ENCODE peak calls at places on chromosomes 12 and 14, in seven cellular contexts. One of them, this sample, is unnamed.

GRCh38 chr12:53214687-53215455 is 7.8 kb upstream of the ITGB7 start:
- DNase-seq in tibial artery: peak; percentile 70
- DNase-seq in AG10803: no peak
- DNase-seq in adipocyte: no peak
- DNase-seq in epithelial cell of esophagus: no peak
- DNase-seq in NT2/D1: no peak
- DNase-seq in vagina: no peak
- DNase-seq in this sample: no peak

GRCh38 chr14:91429385-91429784 is 11.8 kb upstream of the CCDC88C start:
- DNase-seq in adipocyte: no peak
- DNase-seq in epithelial cell of esophagus: no peak
- DNase-seq in vagina: no peak
- DNase-seq in NT2/D1: no peak
- DNase-seq in tibial artery: no peak
- DNase-seq in AG10803: no peak
- DNase-seq in this sample: no peak

GRCh38 chr14:72513994-72514659 is 379.8 kb downstream of the DPF3 start:
- DNase-seq in AG10803: peak; percentile 58
- DNase-seq in tibial artery: no peak
- DNase-seq in NT2/D1: peak; percentile 15
- DNase-seq in vagina: peak; percentile 58
- DNase-seq in adipocyte: peak; percentile 87
- DNase-seq in epithelial cell of esophagus: peak; percentile 48
- DNase-seq in this sample: peak; percentile 50

GRCh38 chr14:22071001-22071400 is 397.4 kb upstream of the OR4E1 start:
- DNase-seq in epithelial cell of esophagus: no peak
- DNase-seq in adipocyte: no peak
- DNase-seq in AG10803: no peak
- DNase-seq in tibial artery: no peak
- DNase-seq in NT2/D1: no peak
- DNase-seq in vagina: no peak
- DNase-seq in this sample: no peak

GRCh38 chr14:52888159-52888558 is 62.7 kb downstream of the FERMT2 start:
- DNase-seq in epithelial cell of esophagus: no peak
- DNase-seq in vagina: no peak
- DNase-seq in tibial artery: no peak
- DNase-seq in adipocyte: no peak
- DNase-seq in NT2/D1: no peak
- DNase-seq in AG10803: no peak
- DNase-seq in this sample: no peak

GRCh38 chr14:21711360-21711961 is 37.8 kb upstream of the OR4E1 start:
- DNase-seq in AG10803: peak; percentile 40
- DNase-seq in tibial artery: no peak
- DNase-seq in epithelial cell of esophagus: peak; percentile 60
- DNase-seq in vagina: no peak
- DNase-seq in adipocyte: peak; percentile 69
- DNase-seq in NT2/D1: peak; percentile 6
- DNase-seq in this sample: peak; percentile 56

GRCh38 chr12:113128802-113129663 is 6.5 kb downstream of the RASAL1 start:
- DNase-seq in vagina: no peak
- DNase-seq in adipocyte: no peak
- DNase-seq in epithelial cell of esophagus: no peak
- DNase-seq in tibial artery: no peak
- DNase-seq in AG10803: no peak
- DNase-seq in NT2/D1: no peak
- DNase-seq in this sample: no peak

GRCh38 chr12:53727310-53728041 is at the start of gene CALCOCO1:
- DNase-seq in vagina: peak; percentile 98
- DNase-seq in NT2/D1: peak; percentile 98
- DNase-seq in epithelial cell of esophagus: peak; percentile 99
- DNase-seq in tibial artery: peak; percentile 99
- DNase-seq in adipocyte: peak; percentile 99
- DNase-seq in AG10803: peak; percentile 96
- DNase-seq in this sample: peak; percentile 99

GRCh38 chr14:86052868-86053267 is 522.9 kb downstream of the FLRT2 start:
- DNase-seq in epithelial cell of esophagus: no peak
- DNase-seq in tibial artery: no peak
- DNase-seq in NT2/D1: no peak
- DNase-seq in AG10803: no peak
- DNase-seq in adipocyte: no peak
- DNase-seq in vagina: no peak
- DNase-seq in this sample: no peak

GRCh38 chr12:39224971-39225370 is 217.9 kb downstream of the KIF21A start:
- DNase-seq in epithelial cell of esophagus: peak; percentile 11
- DNase-seq in vagina: no peak
- DNase-seq in adipocyte: no peak
- DNase-seq in tibial artery: no peak
- DNase-seq in NT2/D1: no peak
- DNase-seq in AG10803: no peak
- DNase-seq in this sample: no peak

GRCh38 chr14:103594265-103594664 is 31.5 kb downstream of the COA8 start:
- DNase-seq in tibial artery: no peak
- DNase-seq in NT2/D1: peak; percentile 49
- DNase-seq in AG10803: peak; percentile 63
- DNase-seq in vagina: no peak
- DNase-seq in epithelial cell of esophagus: peak; percentile 84
- DNase-seq in adipocyte: peak; percentile 67
- DNase-seq in this sample: peak; percentile 88

GRCh38 chr12:52527121-52527800 is 7.1 kb upstream of the KRT5 start:
- DNase-seq in vagina: peak; percentile 80
- DNase-seq in epithelial cell of esophagus: no peak
- DNase-seq in AG10803: no peak
- DNase-seq in tibial artery: peak; percentile 31
- DNase-seq in adipocyte: no peak
- DNase-seq in NT2/D1: no peak
- DNase-seq in this sample: no peak

GRCh38 chr14:31876741-31877140 is 200.4 kb upstream of the ARHGAP5 start:
- DNase-seq in adipocyte: no peak
- DNase-seq in NT2/D1: no peak
- DNase-seq in epithelial cell of esophagus: no peak
- DNase-seq in vagina: no peak
- DNase-seq in AG10803: no peak
- DNase-seq in tibial artery: no peak
- DNase-seq in this sample: no peak

GRCh38 chr14:85934123-85934885 is 404.4 kb downstream of the FLRT2 start:
- DNase-seq in AG10803: peak; percentile 4
- DNase-seq in adipocyte: peak; percentile 1
- DNase-seq in vagina: no peak
- DNase-seq in tibial artery: no peak
- DNase-seq in NT2/D1: no peak
- DNase-seq in epithelial cell of esophagus: peak; percentile 2
- DNase-seq in this sample: no peak

GRCh38 chr14:50928002-50928635 is 16.2 kb downstream of the PYGL start:
- DNase-seq in vagina: no peak
- DNase-seq in adipocyte: peak; percentile 83
- DNase-seq in epithelial cell of esophagus: no peak
- DNase-seq in NT2/D1: no peak
- DNase-seq in tibial artery: no peak
- DNase-seq in AG10803: peak; percentile 81
- DNase-seq in this sample: peak; percentile 36

GRCh38 chr14:44339256-44339655 is 167.8 kb downstream of the FSCB start:
- DNase-seq in tibial artery: no peak
- DNase-seq in epithelial cell of esophagus: peak; percentile 23
- DNase-seq in adipocyte: no peak
- DNase-seq in NT2/D1: no peak
- DNase-seq in AG10803: no peak
- DNase-seq in vagina: no peak
- DNase-seq in this sample: no peak

GRCh38 chr12:132550014-132550802 is 60.2 kb downstream of the LRCOL1 start:
- DNase-seq in epithelial cell of esophagus: no peak
- DNase-seq in adipocyte: no peak
- DNase-seq in NT2/D1: no peak
- DNase-seq in AG10803: no peak
- DNase-seq in vagina: no peak
- DNase-seq in tibial artery: no peak
- DNase-seq in this sample: peak; percentile 19

GRCh38 chr12:13094349-13094748 is 9.1 kb downstream of the GSG1 start:
- DNase-seq in vagina: no peak
- DNase-seq in adipocyte: peak; percentile 73
- DNase-seq in tibial artery: no peak
- DNase-seq in epithelial cell of esophagus: peak; percentile 53
- DNase-seq in NT2/D1: no peak
- DNase-seq in AG10803: peak; percentile 86
- DNase-seq in this sample: peak; percentile 79

GRCh38 chr12:17992002-17992656 is 97.9 kb downstream of the RERGL start:
- DNase-seq in tibial artery: no peak
- DNase-seq in NT2/D1: peak; percentile 76
- DNase-seq in adipocyte: peak; percentile 81
- DNase-seq in vagina: no peak
- DNase-seq in epithelial cell of esophagus: peak; percentile 53
- DNase-seq in AG10803: peak; percentile 55
- DNase-seq in this sample: peak; percentile 7

GRCh38 chr12:89884365-89884915 is 175.8 kb upstream of the ATP2B1 start:
- DNase-seq in vagina: no peak
- DNase-seq in adipocyte: peak; percentile 62
- DNase-seq in tibial artery: no peak
- DNase-seq in AG10803: no peak
- DNase-seq in epithelial cell of esophagus: no peak
- DNase-seq in NT2/D1: no peak
- DNase-seq in this sample: no peak

GRCh38 chr12:58954002-58954401 is 33.7 kb upstream of the LRIG3 start:
- DNase-seq in vagina: no peak
- DNase-seq in NT2/D1: no peak
- DNase-seq in AG10803: no peak
- DNase-seq in epithelial cell of esophagus: no peak
- DNase-seq in tibial artery: no peak
- DNase-seq in adipocyte: peak; percentile 13
- DNase-seq in this sample: no peak

GRCh38 chr14:59325906-59326305 is 137.4 kb downstream of the DAAM1 start:
- DNase-seq in adipocyte: no peak
- DNase-seq in tibial artery: no peak
- DNase-seq in AG10803: peak; percentile 89
- DNase-seq in vagina: no peak
- DNase-seq in NT2/D1: no peak
- DNase-seq in epithelial cell of esophagus: no peak
- DNase-seq in this sample: peak; percentile 53

GRCh38 chr14:100307215-100308111 is 1.2 kb upstream of the SLC25A29 start:
- DNase-seq in NT2/D1: no peak
- DNase-seq in tibial artery: no peak
- DNase-seq in AG10803: no peak
- DNase-seq in epithelial cell of esophagus: peak; percentile 24
- DNase-seq in vagina: no peak
- DNase-seq in adipocyte: peak; percentile 35
- DNase-seq in this sample: no peak

GRCh38 chr12:116146386-116146785 is 131.1 kb downstream of the MED13L start:
- DNase-seq in adipocyte: no peak
- DNase-seq in vagina: no peak
- DNase-seq in NT2/D1: no peak
- DNase-seq in tibial artery: no peak
- DNase-seq in AG10803: no peak
- DNase-seq in epithelial cell of esophagus: no peak
- DNase-seq in this sample: no peak

DNA sequence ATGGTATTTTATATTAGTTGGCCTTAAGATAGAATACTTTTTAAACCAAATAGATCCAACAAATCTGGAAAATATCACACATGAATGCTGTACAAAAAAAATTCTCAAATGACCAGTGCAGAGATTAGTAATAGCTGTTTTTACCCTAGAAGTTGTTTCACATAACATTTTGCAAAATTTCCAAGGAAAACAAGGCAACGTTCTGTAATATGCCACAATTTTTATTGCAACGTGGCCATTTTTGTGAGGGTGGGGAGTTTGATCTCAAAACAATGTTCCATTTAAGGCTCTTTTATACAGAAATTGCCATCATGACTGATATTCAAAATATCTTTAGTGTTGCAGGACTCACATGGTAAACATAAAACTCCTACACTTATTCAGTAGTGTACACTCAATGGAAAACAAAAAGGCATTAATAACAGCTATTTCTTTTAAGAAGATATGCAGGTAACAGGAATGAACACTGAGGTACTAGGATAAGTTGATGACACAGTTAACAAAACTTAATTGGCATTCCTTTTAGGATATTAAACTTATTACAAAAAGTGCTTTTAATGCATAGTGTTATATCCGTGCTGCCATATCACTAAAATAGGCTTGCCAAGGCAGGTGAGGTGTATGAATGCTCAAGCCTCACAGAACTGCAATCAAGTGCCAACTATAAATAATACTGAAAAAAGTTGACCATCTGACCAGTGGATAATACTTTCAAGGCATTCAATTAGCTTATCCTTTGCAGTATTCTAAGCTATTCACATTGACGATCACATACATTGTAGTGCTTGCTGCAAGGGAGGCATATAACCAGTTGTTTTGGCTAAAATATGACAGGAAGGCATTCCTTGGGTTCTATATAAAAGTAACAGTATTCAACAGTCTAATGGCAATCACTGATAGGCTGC is 2.3 kb downstream of the CFL2 start:
- DNase-seq in vagina: no peak
- DNase-seq in NT2/D1: no peak
- DNase-seq in adipocyte: peak; percentile 50
- DNase-seq in AG10803: no peak
- DNase-seq in tibial artery: no peak
- DNase-seq in epithelial cell of esophagus: no peak
- DNase-seq in this sample: peak; percentile 29
- H3K4me3 ChIP-seq in vagina: no peak overlapping the region
- H3K4me3 ChIP-seq in NT2/D1: no peak overlapping the region
- H3K4me3 ChIP-seq in adipocyte: peak overlapping the region; percentile 95
- H3K4me3 ChIP-seq in AG10803: peak overlapping the region; percentile 81
- H3K4me3 ChIP-seq in tibial artery: peak overlapping the region; percentile 11
- H3K4me3 ChIP-seq in epithelial cell of esophagus: no peak overlapping the region
- H3K4me3 ChIP-seq in this sample: peak overlapping the region; percentile 80

GRCh38 chr14:77076118-77076631 is 21.9 kb upstream of the CIPC start:
- DNase-seq in AG10803: no peak
- DNase-seq in NT2/D1: no peak
- DNase-seq in vagina: no peak
- DNase-seq in adipocyte: peak; percentile 64
- DNase-seq in epithelial cell of esophagus: no peak
- DNase-seq in tibial artery: peak; percentile 91
- DNase-seq in this sample: peak; percentile 52
- H3K4me3 ChIP-seq in AG10803: no peak overlapping the region
- H3K4me3 ChIP-seq in NT2/D1: no peak overlapping the region
- H3K4me3 ChIP-seq in vagina: peak overlapping the region; percentile 38
- H3K4me3 ChIP-seq in adipocyte: peak overlapping the region; percentile 71
- H3K4me3 ChIP-seq in epithelial cell of esophagus: no peak overlapping the region
- H3K4me3 ChIP-seq in tibial artery: no peak overlapping the region
- H3K4me3 ChIP-seq in this sample: no peak overlapping the region

DNA sequence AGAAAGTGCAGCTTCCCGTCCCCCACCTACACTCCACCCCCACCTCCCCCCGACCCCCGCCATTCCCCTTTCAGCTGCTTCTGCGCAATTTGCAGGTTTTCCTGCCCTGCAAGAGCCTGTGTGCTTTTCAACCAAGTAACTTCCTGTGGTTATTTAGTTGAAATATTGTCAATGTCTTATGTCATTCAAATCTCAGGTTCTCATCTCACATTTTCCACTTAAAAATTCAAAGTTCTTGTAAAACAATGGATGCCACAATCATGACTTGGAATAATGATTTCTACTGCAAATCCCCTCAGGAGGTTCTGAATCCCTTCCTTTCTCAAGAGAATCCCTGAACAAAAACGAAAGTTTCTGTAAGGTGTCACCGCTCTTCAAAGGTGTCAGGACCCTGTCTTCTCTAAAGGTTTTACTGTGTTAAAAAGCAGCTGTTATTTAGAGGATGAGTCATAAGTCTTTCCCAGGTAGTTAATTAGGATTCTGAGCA is 31.6 kb downstream of the WBP11 start:
- DNase-seq in vagina: no peak
- DNase-seq in tibial artery: no peak
- DNase-seq in epithelial cell of esophagus: no peak
- DNase-seq in NT2/D1: no peak
- DNase-seq in adipocyte: no peak
- DNase-seq in AG10803: no peak
- DNase-seq in this sample: no peak
- H3K4me3 ChIP-seq in vagina: peak overlapping the region; percentile 67
- H3K4me3 ChIP-seq in tibial artery: peak overlapping the region; percentile 80
- H3K4me3 ChIP-seq in epithelial cell of esophagus: no peak overlapping the region
- H3K4me3 ChIP-seq in NT2/D1: no peak overlapping the region
- H3K4me3 ChIP-seq in adipocyte: peak overlapping the region; percentile 21
- H3K4me3 ChIP-seq in AG10803: no peak overlapping the region
- H3K4me3 ChIP-seq in this sample: no peak overlapping the region

GRCh38 chr14:92924247-92924646 is 1.3 kb downstream of the CHGA start:
- DNase-seq in tibial artery: no peak
- DNase-seq in AG10803: no peak
- DNase-seq in adipocyte: no peak
- DNase-seq in vagina: no peak
- DNase-seq in NT2/D1: no peak
- DNase-seq in epithelial cell of esophagus: no peak
- DNase-seq in this sample: no peak
- H3K4me3 ChIP-seq in tibial artery: no peak overlapping the region
- H3K4me3 ChIP-seq in AG10803: no peak overlapping the region
- H3K4me3 ChIP-seq in adipocyte: no peak overlapping the region
- H3K4me3 ChIP-seq in vagina: no peak overlapping the region
- H3K4me3 ChIP-seq in NT2/D1: no peak overlapping the region
- H3K4me3 ChIP-seq in epithelial cell of esophagus: no peak overlapping the region
- H3K4me3 ChIP-seq in this sample: no peak overlapping the region